ENCODE peak calls at places on chromosome 7, in seven cellular contexts. W is GM23248; G is tibial nerve; U is left ventricle myocardium inferior; T is mesendoderm; P is CD8-positive, alpha-beta memory T cell; R is heart left ventricle. I is an unnamed sample. For H3K36me3 and H3K4me1, the result is how much of the 10 kb centered on the place peaks cover.

GRCh38 chr7:47500103-47500563 is 81.8 kb downstream of the TNS3 start:
- DNase-seq in W (no peak), G (no peak), U (no peak), T (no peak), P (no peak), R (no peak), I (no peak)

GRCh38 chr7:139671967-139672366 is 105.8 kb downstream of the HIPK2 start:
- DNase-seq in W (no peak), G (no peak), U (no peak), T (no peak), P (no peak), R (no peak), I (no peak)

GRCh38 chr7:114959931-114960330 is 38.0 kb downstream of the MDFIC start:
- DNase-seq in W (no peak), G (no peak), U (no peak), T (no peak), P (no peak), R (no peak), I (no peak)

GRCh38 chr7:7354674-7355073 is 172.3 kb downstream of the C1GALT1 start:
- DNase-seq in W (no peak), G (no peak), U (no peak), T (peak), P (no peak), R (no peak), I (no peak)

GRCh38 chr7:103113164-103113563 is 35.7 kb downstream of the NAPEPLD start:
- DNase-seq in W (peak), G (no peak), U (no peak), T (peak), P (no peak), R (no peak), I (no peak)

GRCh38 chr7:48295572-48295971 is 124.3 kb downstream of the ABCA13 start:
- DNase-seq in W (peak), G (no peak), U (no peak), T (no peak), P (no peak), R (no peak), I (no peak)

GRCh38 chr7:47516985-47517590 is 64.8 kb downstream of the TNS3 start:
- DNase-seq in W (peak), G (peak), U (no peak), T (no peak), P (no peak), R (no peak), I (no peak)

GRCh38 chr7:116395125-116395791 is 104.3 kb upstream of the CAV2 start:
- DNase-seq in W (peak), G (no peak), U (no peak), T (peak), P (no peak), R (peak), I (no peak)

GRCh38 chr7:82234457-82235049 is 209.0 kb downstream of the CACNA2D1 start:
- DNase-seq in W (peak), G (no peak), U (no peak), T (peak), P (no peak), R (no peak), I (no peak)

GRCh38 chr7:84975586-84976185 is 211.2 kb downstream of the SEMA3D start:
- DNase-seq in W (peak), G (no peak), U (no peak), T (no peak), P (no peak), R (no peak), I (no peak)

GRCh38 chr7:151373599-151373998 is 32.0 kb downstream of the NUB1 start:
- DNase-seq in W (no peak), G (no peak), U (no peak), T (no peak), P (no peak), R (no peak), I (no peak)
- H3K36me3 ChIP-seq in W (under half), G (half or more), U (half or more), T (under half), P (under half), R (half or more), I (under half)

GRCh38 chr7:155252388-155252957 is 45.2 kb upstream of the INSIG1 start:
- DNase-seq in W (peak), G (no peak), U (no peak), T (no peak), P (no peak), R (no peak), I (no peak)

GRCh38 chr7:155255071-155255470 is 42.6 kb upstream of the INSIG1 start:
- DNase-seq in W (no peak), G (no peak), U (no peak), T (no peak), P (no peak), R (no peak), I (no peak)

GRCh38 chr7:155254018-155254417 is 43.7 kb upstream of the INSIG1 start:
- DNase-seq in W (no peak), G (no peak), U (no peak), T (no peak), P (no peak), R (no peak), I (no peak)

GRCh38 chr7:155251831-155252230 is 45.8 kb upstream of the INSIG1 start:
- DNase-seq in W (no peak), G (no peak), U (no peak), T (no peak), P (no peak), R (no peak), I (no peak)

DNA sequence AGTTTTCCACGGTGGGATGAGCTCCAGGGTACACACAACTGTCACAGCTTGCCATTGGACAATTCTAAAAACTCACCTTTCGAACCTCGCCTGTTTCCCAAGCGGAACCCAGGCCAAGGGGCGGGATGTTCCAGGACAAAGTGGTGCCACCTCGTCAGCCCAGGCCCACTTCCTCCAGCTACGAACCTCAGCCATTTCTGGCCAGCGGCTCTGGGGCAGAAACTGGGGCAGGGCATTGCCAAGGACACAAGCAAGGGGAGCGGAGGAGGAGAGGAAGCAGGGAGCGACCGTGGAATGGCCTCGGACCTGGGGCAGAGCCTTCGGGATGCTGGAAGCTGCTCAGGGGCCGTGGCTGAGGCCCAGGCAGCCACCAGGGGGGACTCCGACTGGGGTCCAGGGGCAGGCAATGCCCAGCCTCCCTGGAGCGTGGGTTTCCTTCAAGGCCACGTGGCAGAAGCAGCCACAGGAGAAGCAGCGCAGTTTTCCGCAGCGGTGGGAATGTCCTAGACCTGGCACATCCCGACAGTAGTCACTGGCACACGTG is 44.6 kb upstream of the INSIG1 start:
- DNase-seq in W (no peak), G (no peak), U (no peak), T (no peak), P (no peak), R (no peak), I (no peak)
- H3K4me1 ChIP-seq in W (under half), G (under half), U (under half), T (under half), P (under half), R (under half), I (under half)

DNA sequence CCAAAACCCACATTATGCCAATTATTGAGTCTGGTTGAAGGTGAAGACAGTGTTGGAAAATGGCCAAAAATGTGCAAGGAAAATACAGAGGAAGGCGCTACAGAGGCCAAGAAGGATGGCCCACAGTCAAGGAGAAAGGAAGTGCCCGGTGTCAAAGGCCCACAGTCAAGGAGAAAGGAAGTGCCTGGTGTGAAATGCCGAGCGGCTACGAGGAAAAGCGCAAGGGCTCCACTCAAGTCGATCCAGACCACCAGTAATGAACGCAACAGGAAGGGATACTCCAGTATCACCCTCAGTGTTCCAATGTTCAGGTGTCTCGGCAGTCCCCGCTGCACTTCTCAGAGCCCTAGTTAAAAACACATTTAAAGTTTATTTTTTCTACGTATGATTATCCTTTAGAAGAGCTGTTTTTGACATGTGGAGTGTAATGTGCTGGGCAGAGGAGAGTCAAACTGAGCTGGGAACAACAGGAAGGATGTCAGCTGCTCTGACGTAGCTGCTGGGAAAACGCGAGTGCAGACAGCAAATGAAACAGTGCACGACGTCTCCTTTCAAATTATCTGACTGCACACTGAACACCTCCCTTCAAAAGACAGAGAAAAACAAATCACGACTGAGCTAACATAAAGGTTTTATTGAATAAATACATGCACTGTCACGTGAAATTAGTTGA is 25.9 kb upstream of the NCAPG2 start:
- DNase-seq in W (no peak), G (no peak), U (no peak), T (no peak), P (no peak), R (no peak), I (no peak)
- H3K36me3 ChIP-seq in W (under half), G (half or more), U (half or more), T (under half), P (under half), R (half or more), I (under half)

GRCh38 chr7:28630350-28630749 is 218.0 kb downstream of the CREB5 start:
- DNase-seq in W (peak), G (no peak), U (no peak), T (no peak), P (no peak), R (no peak), I (no peak)

GRCh38 chr7:28626629-28627262 is 214.4 kb downstream of the CREB5 start:
- DNase-seq in W (peak), G (no peak), U (no peak), T (peak), P (no peak), R (no peak), I (peak)

GRCh38 chr7:28627869-28628268 is 215.6 kb downstream of the CREB5 start:
- DNase-seq in W (peak), G (no peak), U (no peak), T (no peak), P (no peak), R (no peak), I (no peak)

GRCh38 chr7:28627263-28627653 is 214.9 kb downstream of the CREB5 start:
- DNase-seq in W (peak), G (no peak), U (no peak), T (no peak), P (no peak), R (no peak), I (no peak)

DNA sequence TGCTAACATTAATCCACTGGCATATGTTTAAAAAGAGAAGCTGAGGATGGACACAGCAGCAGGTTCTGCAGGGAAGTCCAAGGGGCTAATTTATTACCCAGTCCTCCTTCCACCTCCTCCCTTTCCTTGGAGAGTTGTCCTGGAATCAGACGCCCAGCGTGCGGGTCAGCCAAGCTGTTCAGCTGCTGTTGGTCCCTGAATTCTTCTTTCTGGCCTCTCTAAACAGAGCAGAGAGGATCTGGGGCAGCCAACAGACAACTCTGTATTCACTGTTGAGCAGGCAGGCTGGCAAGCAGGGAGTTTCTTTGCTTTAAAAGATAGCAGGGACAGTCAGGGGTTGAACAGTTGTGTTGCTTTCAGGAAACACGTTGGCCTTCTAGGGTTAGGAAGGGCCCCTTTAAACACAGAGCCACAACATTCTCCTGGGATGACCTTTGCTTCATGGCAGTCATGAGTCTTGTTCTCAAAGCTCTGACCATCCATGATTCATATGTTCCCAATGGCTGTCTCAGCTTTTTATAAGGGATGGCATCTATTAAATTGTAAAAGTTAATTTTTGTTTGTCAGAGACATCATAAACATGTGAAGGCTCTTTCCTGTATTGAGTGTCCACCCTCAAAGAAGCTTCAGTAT is 217.0 kb downstream of the CREB5 start:
- DNase-seq in W (peak), G (no peak), U (peak), T (no peak), P (no peak), R (no peak), I (no peak)
- H3K4me1 ChIP-seq in W (under half), G (under half), U (half or more), T (under half), P (under half), R (half or more), I (under half)

DNA sequence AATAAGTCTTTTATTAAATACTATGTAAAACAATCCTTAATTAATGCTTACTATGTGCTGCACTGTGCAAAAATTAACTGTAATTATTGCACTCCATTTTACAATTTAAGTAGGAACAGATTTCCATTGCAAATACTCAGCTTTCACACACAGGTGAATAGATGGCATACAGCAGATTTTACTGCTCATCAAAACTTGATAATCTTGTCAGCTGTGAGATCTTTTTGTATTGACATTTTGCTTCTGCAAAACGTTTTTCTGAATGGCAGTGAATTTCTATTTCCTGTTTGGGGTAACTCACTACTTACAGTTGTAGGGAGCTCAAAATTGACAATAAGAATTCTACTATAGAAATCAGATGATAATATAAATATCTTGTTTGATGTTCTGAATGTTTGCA is 220.0 kb upstream of the MAGI2 start:
- DNase-seq in W (no peak), G (no peak), U (no peak), T (no peak), P (no peak), R (no peak), I (no peak)
- H3K36me3 ChIP-seq in W (under half), G (under half), U (under half), T (under half), P (under half), R (under half), I (under half)

GRCh38 chr7:24899905-24900304 is 80.1 kb downstream of the OSBPL3 start:
- DNase-seq in W (no peak), G (no peak), U (no peak), T (no peak), P (no peak), R (no peak), I (no peak)
- H3K4me1 ChIP-seq in W (under half), G (under half), U (under half), T (under half), P (under half), R (under half), I (under half)

DNA sequence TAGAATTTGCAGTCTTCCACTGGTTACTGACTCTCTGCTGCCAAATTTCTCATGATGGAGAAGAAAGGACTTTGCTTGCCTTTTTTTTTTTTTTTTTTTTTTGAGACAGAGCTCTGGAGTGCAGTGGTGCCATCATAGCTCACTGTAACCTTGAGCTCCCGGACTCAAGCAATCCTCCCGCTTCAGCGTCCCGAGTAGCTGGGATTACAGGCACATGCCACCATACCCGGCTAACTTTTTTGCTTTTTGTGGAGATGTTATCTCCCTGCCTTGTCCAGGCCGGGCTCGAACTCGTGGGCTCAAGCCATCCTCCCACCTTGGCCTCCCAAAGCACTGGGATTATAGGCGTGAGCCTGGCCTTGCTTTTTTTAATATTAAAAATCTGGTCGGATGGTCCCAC is 6.2 kb downstream of the INSIG1 start:
- DNase-seq in W (no peak), G (no peak), U (no peak), T (no peak), P (no peak), R (no peak), I (no peak)
- H3K36me3 ChIP-seq in W (under half), G (half or more), U (under half), T (under half), P (under half), R (half or more), I (under half)

GRCh38 chr7:2807846-2808772 is 36.0 kb downstream of the GNA12 start:
- DNase-seq in W (peak), G (no peak), U (no peak), T (no peak), P (no peak), R (no peak), I (no peak)
- H3K4me1 ChIP-seq in W (under half), G (under half), U (half or more), T (under half), P (under half), R (half or more), I (under half)

GRCh38 chr7:73443543-73444255 is 10.1 kb downstream of the FZD9 start:
- DNase-seq in W (no peak), G (no peak), U (no peak), T (no peak), P (no peak), R (no peak), I (no peak)

GRCh38 chr7:73438547-73439245 is 5.1 kb downstream of the FZD9 start:
- DNase-seq in W (peak), G (no peak), U (no peak), T (no peak), P (no peak), R (no peak), I (no peak)

GRCh38 chr7:73439305-73439704 is 5.7 kb downstream of the FZD9 start:
- DNase-seq in W (no peak), G (no peak), U (no peak), T (no peak), P (no peak), R (no peak), I (no peak)

GRCh38 chr7:73442903-73443542 is 9.4 kb downstream of the FZD9 start:
- DNase-seq in W (no peak), G (no peak), U (no peak), T (peak), P (no peak), R (no peak), I (no peak)

GRCh38 chr7:73442222-73442902 is 8.8 kb downstream of the FZD9 start:
- DNase-seq in W (no peak), G (no peak), U (no peak), T (no peak), P (no peak), R (no peak), I (no peak)
- H3K36me3 ChIP-seq in W (half or more), G (half or more), U (half or more), T (under half), P (half or more), R (half or more), I (half or more)